ENCODE peak calls at places on chromosome 1, in six cellular contexts. Z, A, L, R, I and J are unnamed samples.
A peak's percentile ranks its signal among the peaks of the same experiment; 100 is the strongest.

GRCh38 chr1:64923294-64923718 is 43.0 kb downstream of the JAK1 start:
- DNase-seq in L (no peak), A (no peak), R (no peak), Z (no peak), I (no peak), J (no peak)

GRCh38 chr1:245363821-245364220 is 209.0 kb downstream of the KIF26B start:
- DNase-seq in A (no peak), L (no peak), R (no peak), I (no peak), Z (no peak), J (no peak)

GRCh38 chr1:169312084-169312954 is 55.3 kb downstream of the NME7 start:
- DNase-seq in R (peak; percentile 2), L (peak; percentile 28), I (peak; percentile 95), A (no peak), Z (no peak), J (peak; percentile 97)

GRCh38 chr1:94992161-94992560 is 65.3 kb upstream of the CNN3 start:
- DNase-seq in L (no peak), I (no peak), R (no peak), Z (no peak), A (no peak), J (no peak)

GRCh38 chr1:43968348-43968948 is 1.4 kb upstream of the DPH2 start:
- DNase-seq in Z (no peak), L (no peak), A (no peak), I (peak; percentile 46), R (peak; percentile 39), J (peak; percentile 51)

GRCh38 chr1:59071289-59071688 is 225.6 kb upstream of the FGGY start:
- DNase-seq in I (peak; percentile 81), Z (no peak), A (no peak), L (no peak), R (no peak), J (no peak)

GRCh38 chr1:218847089-218847768 is 326.4 kb upstream of the LYPLAL1 start:
- DNase-seq in R (no peak), L (no peak), A (no peak), Z (no peak), I (no peak), J (no peak)

GRCh38 chr1:101302831-101303511 is 66.2 kb downstream of the S1PR1 start:
- DNase-seq in Z (no peak), A (no peak), I (no peak), L (no peak), R (peak; percentile 44), J (peak; percentile 36)